ENCODE peak calls at places on chromosome 17, in nine cellular contexts. One of them, this sample, is unnamed.

GRCh38 chr17:927611-928461 is 51.7 kb downstream of the NXN start:
- DNase-seq in nucleus accumbens: no peak
- DNase-seq in CD4-positive, alpha-beta memory T cell: no peak
- DNase-seq in T-helper 9 cell: no peak
- DNase-seq in NCI-H1105: no peak
- DNase-seq in hypothalamus: no peak
- DNase-seq in activated T-helper 1 cell treated with anti-CD3 and anti-CD28 coated beads, Interleukin-2, amount 50 U/mL, for 16 hours: no peak
- DNase-seq in right atrium auricular region: no peak
- DNase-seq in lower leg skin: no peak
- DNase-seq in this sample: no peak

GRCh38 chr17:50026901-50027638 is 28.8 kb upstream of the ITGA3 start:
- DNase-seq in T-helper 9 cell: peak
- DNase-seq in CD4-positive, alpha-beta memory T cell: peak
- DNase-seq in right atrium auricular region: peak
- DNase-seq in NCI-H1105: peak
- DNase-seq in activated T-helper 1 cell treated with anti-CD3 and anti-CD28 coated beads, Interleukin-2, amount 50 U/mL, for 16 hours: peak
- DNase-seq in nucleus accumbens: peak
- DNase-seq in hypothalamus: peak
- DNase-seq in lower leg skin: peak
- DNase-seq in this sample: peak

GRCh38 chr17:56173958-56174357 is 20.7 kb downstream of the ANKFN1 start:
- DNase-seq in nucleus accumbens: no peak
- DNase-seq in activated T-helper 1 cell treated with anti-CD3 and anti-CD28 coated beads, Interleukin-2, amount 50 U/mL, for 16 hours: no peak
- DNase-seq in lower leg skin: no peak
- DNase-seq in hypothalamus: no peak
- DNase-seq in right atrium auricular region: no peak
- DNase-seq in T-helper 9 cell: no peak
- DNase-seq in CD4-positive, alpha-beta memory T cell: no peak
- DNase-seq in NCI-H1105: no peak
- DNase-seq in this sample: no peak

GRCh38 chr17:7015587-7016020 is 3.2 kb downstream of the RNASEK start:
- DNase-seq in activated T-helper 1 cell treated with anti-CD3 and anti-CD28 coated beads, Interleukin-2, amount 50 U/mL, for 16 hours: no peak
- DNase-seq in lower leg skin: no peak
- DNase-seq in hypothalamus: no peak
- DNase-seq in nucleus accumbens: no peak
- DNase-seq in right atrium auricular region: no peak
- DNase-seq in CD4-positive, alpha-beta memory T cell: no peak
- DNase-seq in NCI-H1105: no peak
- DNase-seq in T-helper 9 cell: no peak
- DNase-seq in this sample: no peak

GRCh38 chr17:82767041-82767754 is 15.3 kb downstream of the TBCD start:
- DNase-seq in CD4-positive, alpha-beta memory T cell: peak
- DNase-seq in lower leg skin: no peak
- DNase-seq in T-helper 9 cell: peak
- DNase-seq in nucleus accumbens: peak
- DNase-seq in right atrium auricular region: no peak
- DNase-seq in activated T-helper 1 cell treated with anti-CD3 and anti-CD28 coated beads, Interleukin-2, amount 50 U/mL, for 16 hours: no peak
- DNase-seq in NCI-H1105: no peak
- DNase-seq in hypothalamus: peak
- DNase-seq in this sample: no peak

GRCh38 chr17:50890675-50891516 is 24.7 kb upstream of the TOB1 start:
- DNase-seq in CD4-positive, alpha-beta memory T cell: no peak
- DNase-seq in nucleus accumbens: no peak
- DNase-seq in hypothalamus: no peak
- DNase-seq in activated T-helper 1 cell treated with anti-CD3 and anti-CD28 coated beads, Interleukin-2, amount 50 U/mL, for 16 hours: no peak
- DNase-seq in lower leg skin: no peak
- DNase-seq in right atrium auricular region: no peak
- DNase-seq in NCI-H1105: no peak
- DNase-seq in T-helper 9 cell: no peak
- DNase-seq in this sample: no peak

GRCh38 chr17:75011788-75012319 is 616 bp upstream of the MRPL58 start:
- DNase-seq in activated T-helper 1 cell treated with anti-CD3 and anti-CD28 coated beads, Interleukin-2, amount 50 U/mL, for 16 hours: no peak
- DNase-seq in CD4-positive, alpha-beta memory T cell: no peak
- DNase-seq in NCI-H1105: no peak
- DNase-seq in T-helper 9 cell: no peak
- DNase-seq in right atrium auricular region: peak
- DNase-seq in hypothalamus: peak
- DNase-seq in lower leg skin: peak
- DNase-seq in nucleus accumbens: peak
- DNase-seq in this sample: no peak

GRCh38 chr17:9044796-9045470 is 23.6 kb downstream of the NTN1 start:
- DNase-seq in activated T-helper 1 cell treated with anti-CD3 and anti-CD28 coated beads, Interleukin-2, amount 50 U/mL, for 16 hours: no peak
- DNase-seq in T-helper 9 cell: no peak
- DNase-seq in lower leg skin: no peak
- DNase-seq in right atrium auricular region: no peak
- DNase-seq in NCI-H1105: no peak
- DNase-seq in CD4-positive, alpha-beta memory T cell: no peak
- DNase-seq in hypothalamus: no peak
- DNase-seq in nucleus accumbens: no peak
- DNase-seq in this sample: no peak

GRCh38 chr17:1999557-2000251 is 25.4 kb downstream of the RTN4RL1 start:
- DNase-seq in T-helper 9 cell: no peak
- DNase-seq in activated T-helper 1 cell treated with anti-CD3 and anti-CD28 coated beads, Interleukin-2, amount 50 U/mL, for 16 hours: no peak
- DNase-seq in hypothalamus: peak
- DNase-seq in nucleus accumbens: no peak
- DNase-seq in CD4-positive, alpha-beta memory T cell: no peak
- DNase-seq in NCI-H1105: no peak
- DNase-seq in lower leg skin: no peak
- DNase-seq in right atrium auricular region: no peak
- DNase-seq in this sample: no peak

GRCh38 chr17:10618202-10618635 is 38.9 kb downstream of the MYH3 start:
- DNase-seq in NCI-H1105: peak
- DNase-seq in hypothalamus: peak
- DNase-seq in nucleus accumbens: peak
- DNase-seq in right atrium auricular region: peak
- DNase-seq in activated T-helper 1 cell treated with anti-CD3 and anti-CD28 coated beads, Interleukin-2, amount 50 U/mL, for 16 hours: no peak
- DNase-seq in CD4-positive, alpha-beta memory T cell: peak
- DNase-seq in lower leg skin: peak
- DNase-seq in T-helper 9 cell: peak
- DNase-seq in this sample: peak

This sample was measured in CD8-positive, alpha-beta memory T cell.